ENCODE peak calls at places on chromosomes 1 and 21, in five cellular contexts. L is DND-41, P is upper lobe of right lung, X is pancreas, J is vagina. B is an unnamed sample.
A peak's percentile ranks its signal among the peaks of the same experiment; 100 is the strongest.

GRCh38 chr1:225651872-225652725 is 824 bp downstream of the ENAH start:
- DNase-seq in L (no peak), P (no peak), X (no peak), J (no peak), B (peak; percentile 1)

GRCh38 chr1:107076846-107077245 is 20.4 kb downstream of the PRMT6 start:
- DNase-seq in L (no peak), P (no peak), X (no peak), J (no peak), B (no peak)

GRCh38 chr1:157622471-157622870 is 24.6 kb upstream of the FCRL4 start:
- DNase-seq in L (no peak), P (no peak), X (no peak), J (no peak), B (no peak)

GRCh38 chr21:46507562-46507961 is 48.9 kb downstream of the DIP2A start:
- DNase-seq in L (no peak), P (no peak), X (no peak), J (no peak), B (no peak)

GRCh38 chr1:226034482-226034881 is 28.0 kb upstream of the H3-3A start:
- DNase-seq in L (no peak), P (peak; percentile 85), X (peak; percentile 41), J (peak; percentile 94), B (no peak)

GRCh38 chr1:7250826-7251800 is 465.9 kb downstream of the CAMTA1 start:
- DNase-seq in L (no peak), P (no peak), X (no peak), J (peak; percentile 65), B (no peak)

GRCh38 chr1:67652800-67653199 is 32.2 kb upstream of the GADD45A start:
- DNase-seq in L (no peak), P (no peak), X (no peak), J (no peak), B (no peak)

GRCh38 chr1:48882020-48882419 is 105.3 kb upstream of the BEND5 start:
- DNase-seq in L (no peak), P (no peak), X (no peak), J (no peak), B (no peak)

GRCh38 chr1:54490361-54491248 is 57.4 kb upstream of the ACOT11 start:
- DNase-seq in L (peak; percentile 75), P (no peak), X (peak; percentile 60), J (no peak), B (no peak)

GRCh38 chr1:200401263-200401662 is 8.6 kb downstream of the ZNF281 start:
- DNase-seq in L (no peak), P (no peak), X (no peak), J (no peak), B (no peak)

GRCh38 chr1:42975561-42976225 is 17.0 kb upstream of the SLC2A1 start:
- DNase-seq in L (no peak), P (peak; percentile 4), X (no peak), J (no peak), B (no peak)

GRCh38 chr1:174892016-174892415 is 107.7 kb upstream of the CACYBP start:
- DNase-seq in L (no peak), P (no peak), X (no peak), J (no peak), B (no peak)

GRCh38 chr1:33140153-33141149 is 41.4 kb downstream of the TRIM62 start:
- DNase-seq in L (no peak), P (no peak), X (no peak), J (no peak), B (no peak)

GRCh38 chr1:36342426-36343185 is 19.2 kb upstream of the EVA1B start:
- DNase-seq in L (peak; percentile 49), P (peak; percentile 75), X (no peak), J (no peak), B (peak; percentile 58)

GRCh38 chr1:29739176-29739575 is 502.9 kb downstream of the PTPRU start:
- DNase-seq in L (no peak), P (no peak), X (no peak), J (no peak), B (no peak)

GRCh38 chr1:29732438-29732837 is 496.1 kb downstream of the PTPRU start:
- DNase-seq in L (no peak), P (no peak), X (no peak), J (no peak), B (no peak)

GRCh38 chr1:29736582-29737188 is 500.4 kb downstream of the PTPRU start:
- DNase-seq in L (peak; percentile 51), P (no peak), X (no peak), J (no peak), B (no peak)
- H3K27ac ChIP-seq in L (no peak overlapping the region), P (no peak overlapping the region), X (no peak overlapping the region), J (no peak overlapping the region), B (no peak overlapping the region)

GRCh38 chr1:2441746-2442145 is 29.4 kb upstream of the PEX10 start:
- DNase-seq in L (no peak), P (no peak), X (no peak), J (no peak), B (no peak)
- TF ChIP-seq CTCF in L (no peak), P (no peak), X (no peak), J (no peak), B (no peak)

DNA sequence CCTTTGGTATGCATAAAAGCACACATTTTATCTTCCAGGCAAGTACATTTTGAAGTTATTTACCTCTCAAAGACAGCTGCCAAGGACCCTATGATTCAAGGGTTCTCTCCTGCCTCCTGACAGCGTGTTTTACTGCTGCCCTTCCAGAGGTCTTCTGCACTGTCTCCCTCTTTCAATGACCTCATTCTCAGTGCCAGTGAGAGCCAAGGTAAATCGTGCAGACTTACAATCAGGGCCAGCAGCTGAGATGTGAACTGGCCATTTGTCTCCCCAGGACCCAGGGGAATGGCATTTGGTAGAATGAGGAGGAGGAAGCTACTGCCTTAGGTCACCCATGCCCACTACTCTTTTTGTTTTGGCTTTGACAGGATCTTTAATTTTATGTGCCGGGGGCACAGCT is 84.2 kb upstream of the FGGY start:
- DNase-seq in L (no peak), P (no peak), X (no peak), J (no peak), B (no peak)
- H3K27ac ChIP-seq in L (no peak overlapping the region), P (no peak overlapping the region), X (no peak overlapping the region), J (no peak overlapping the region), B (no peak overlapping the region)

DNA sequence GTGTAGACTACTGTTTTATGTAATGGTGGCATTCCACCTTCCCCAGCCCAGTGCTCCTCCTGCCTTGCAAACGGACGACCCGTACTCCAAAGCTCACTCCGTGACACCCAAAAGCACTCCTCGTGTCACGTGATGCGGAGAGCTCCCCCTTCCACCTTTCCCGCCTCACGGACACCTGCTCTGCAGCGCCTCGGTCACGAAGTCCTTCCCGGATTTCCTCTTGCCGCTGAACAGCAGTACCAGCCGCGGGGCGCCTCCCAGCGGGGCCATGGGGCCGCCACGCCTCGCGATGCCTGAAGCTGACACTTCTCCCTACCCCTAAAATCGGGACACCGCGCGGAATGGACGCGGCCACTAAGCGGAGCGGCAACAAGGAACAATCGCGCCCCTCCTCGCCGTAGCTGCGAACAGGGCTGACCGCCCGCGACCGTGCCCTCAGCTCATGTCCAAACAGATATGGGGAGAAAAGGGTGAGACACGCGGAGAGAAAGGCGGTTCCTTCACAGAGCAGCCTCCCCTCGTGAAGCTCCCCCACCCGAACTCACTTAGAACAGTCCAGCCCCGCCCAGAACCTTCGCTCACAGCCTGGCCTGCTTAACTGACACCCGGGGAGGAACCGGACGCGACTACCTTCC is at the start of gene PMVK:
- DNase-seq in L (peak; percentile 95), P (peak; percentile 98), X (peak; percentile 93), J (peak; percentile 98), B (peak; percentile 95)
- TF ChIP-seq CTCF in L (peak; percentile 59), P (peak; percentile 35), X (no peak), J (peak; percentile 3), B (peak; percentile 51)